ENCODE peak calls at places on chromosomes 12 and 14, in nine cellular contexts. Y is mammary epithelial cell, U is heart left ventricle, E is lower lobe of right lung, W is Peyer's patch, T is astrocyte of the spinal cord, J is kidney, X is A549, O is SK-N-SH. C is an unnamed sample.

GRCh38 chr12:51364026-51364425 is 17.5 kb upstream of the CELA1 start:
- DNase-seq in T (no peak), Y (no peak), U (no peak), J (no peak), E (no peak), W (no peak), X (no peak), O (no peak), C (no peak)

GRCh38 chr14:96481731-96482314 is 20.4 kb upstream of the PAPOLA start:
- DNase-seq in U (no peak), Y (no peak), J (no peak), T (no peak), X (no peak), O (no peak), W (no peak), E (no peak), C (no peak)

GRCh38 chr14:29262979-29263378 is 496.4 kb downstream of the FOXG1 start:
- DNase-seq in Y (no peak), E (no peak), U (no peak), X (no peak), O (no peak), J (no peak), W (no peak), T (no peak), C (no peak)

GRCh38 chr12:76641073-76641472 is 81.5 kb upstream of the OSBPL8 start:
- DNase-seq in Y (no peak), U (no peak), J (no peak), T (no peak), X (no peak), O (no peak), W (no peak), E (no peak), C (no peak)

GRCh38 chr12:132539016-132539773 is 49.2 kb downstream of the FBRSL1 start:
- DNase-seq in W (no peak), O (no peak), X (no peak), U (no peak), E (no peak), J (no peak), T (no peak), Y (no peak), C (no peak)

GRCh38 chr14:101032433-101032832 is 128.9 kb upstream of the RTL1 start:
- DNase-seq in Y (no peak), E (no peak), U (no peak), O (no peak), J (peak; percentile 19), W (no peak), X (no peak), T (no peak), C (no peak)

GRCh38 chr14:45135181-45135580 is 549 bp upstream of the FANCM start:
- DNase-seq in E (no peak), Y (no peak), O (no peak), T (peak; percentile 67), J (no peak), X (no peak), W (no peak), U (no peak), C (peak; percentile 27)

GRCh38 chr12:102948941-102949352 is 8.5 kb upstream of the ASCL1 start:
- DNase-seq in W (peak; percentile 62), T (peak; percentile 41), J (no peak), U (peak; percentile 26), X (peak; percentile 47), Y (no peak), E (no peak), O (peak; percentile 61), C (peak; percentile 42)

GRCh38 chr14:97379091-97379531 is 581.9 kb downstream of the VRK1 start:
- DNase-seq in O (no peak), J (no peak), X (no peak), E (no peak), U (no peak), T (no peak), W (peak; percentile 20), Y (no peak), C (no peak)

GRCh38 chr12:11836282-11836963 is 186.9 kb downstream of the ETV6 start:
- DNase-seq in E (peak; percentile 77), Y (no peak), O (no peak), W (peak; percentile 85), J (no peak), X (no peak), U (peak; percentile 53), T (no peak), C (no peak)

GRCh38 chr12:101935769-101936741 is 58.7 kb downstream of the DRAM1 start:
- DNase-seq in J (peak; percentile 64), U (peak; percentile 70), T (peak; percentile 86), O (no peak), Y (peak; percentile 96), X (no peak), E (no peak), W (no peak), C (peak; percentile 91)

GRCh38 chr14:74501135-74501614 is 7.6 kb downstream of the ISCA2 start:
- DNase-seq in E (peak; percentile 83), U (peak; percentile 80), O (peak; percentile 87), J (no peak), X (peak; percentile 49), W (no peak), T (peak; percentile 83), Y (peak; percentile 66), C (peak; percentile 63)

GRCh38 chr12:106773286-106773685 is 1.2 kb upstream of the RIC8B start:
- DNase-seq in T (no peak), O (peak; percentile 30), Y (no peak), J (no peak), E (no peak), W (no peak), X (no peak), U (no peak), C (no peak)

GRCh38 chr14:75335588-75335987 is 57.0 kb downstream of the FOS start:
- DNase-seq in T (no peak), U (no peak), W (no peak), X (no peak), O (no peak), E (no peak), J (no peak), Y (no peak), C (no peak)

GRCh38 chr12:6903712-6904111 is 910 bp upstream of the LRRC23 start:
- DNase-seq in X (no peak), O (no peak), W (no peak), E (no peak), Y (no peak), T (no peak), J (no peak), U (no peak), C (no peak)

GRCh38 chr14:35549551-35549950 is 15.6 kb downstream of the INSM2 start:
- DNase-seq in O (no peak), E (no peak), J (no peak), Y (no peak), X (no peak), T (no peak), W (no peak), U (no peak), C (no peak)

GRCh38 chr12:16618256-16618655 is 12.3 kb upstream of the LMO3 start:
- DNase-seq in Y (peak; percentile 8), E (no peak), X (no peak), U (no peak), J (no peak), W (no peak), T (no peak), O (no peak), C (no peak)

DNA sequence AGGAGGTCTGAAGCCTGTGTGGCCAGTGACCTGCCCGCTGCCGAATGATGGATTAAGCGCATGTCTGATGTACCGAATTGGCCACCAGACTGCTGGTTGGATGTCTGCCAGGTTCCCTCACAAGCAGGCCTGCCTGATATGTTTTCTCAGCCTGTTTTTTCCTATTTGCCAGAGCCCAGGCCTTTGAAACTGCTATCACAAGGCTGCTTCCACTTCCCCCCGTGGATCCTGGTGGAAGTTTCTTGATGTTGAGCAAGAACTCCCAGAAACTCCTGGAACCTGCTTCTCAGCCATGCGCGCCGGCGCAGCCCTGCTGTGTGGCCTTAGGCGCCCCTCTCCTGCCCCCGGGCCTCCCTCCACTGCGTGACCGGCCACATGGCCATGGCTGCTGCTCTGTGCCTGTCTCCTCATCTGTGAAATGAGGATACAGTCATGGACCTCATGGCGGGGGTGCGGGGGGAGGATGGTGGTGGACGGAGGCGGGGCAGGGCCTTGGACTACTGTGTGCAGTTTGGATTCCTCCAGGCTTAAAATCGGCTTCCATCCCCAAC is 56.6 kb downstream of the CALM1 start:
- DNase-seq in W (no peak), U (peak; percentile 52), O (peak; percentile 67), E (no peak), T (peak; percentile 16), Y (no peak), X (no peak), J (peak; percentile 87), C (no peak)
- TF ChIP-seq CTCF in W (no peak), U (no peak), O (no peak), E (no peak), T (no peak), Y (no peak), X (no peak), J (no peak), C (no peak)

GRCh38 chr14:61179776-61180398 is 101.3 kb downstream of the TMEM30B start:
- DNase-seq in Y (no peak), X (no peak), E (no peak), T (peak; percentile 60), O (no peak), U (no peak), J (no peak), W (no peak), C (no peak)
- TF ChIP-seq CTCF in Y (no peak), X (no peak), E (no peak), T (no peak), O (no peak), U (no peak), J (no peak), W (no peak), C (no peak)

GRCh38 chr14:72554994-72555608 is 338.8 kb downstream of the DPF3 start:
- DNase-seq in J (no peak), U (no peak), X (no peak), W (no peak), O (no peak), E (no peak), Y (no peak), T (no peak), C (no peak)
- TF ChIP-seq CTCF in J (no peak), U (no peak), X (no peak), W (no peak), O (peak; percentile 8), E (no peak), Y (no peak), T (no peak), C (no peak)

DNA sequence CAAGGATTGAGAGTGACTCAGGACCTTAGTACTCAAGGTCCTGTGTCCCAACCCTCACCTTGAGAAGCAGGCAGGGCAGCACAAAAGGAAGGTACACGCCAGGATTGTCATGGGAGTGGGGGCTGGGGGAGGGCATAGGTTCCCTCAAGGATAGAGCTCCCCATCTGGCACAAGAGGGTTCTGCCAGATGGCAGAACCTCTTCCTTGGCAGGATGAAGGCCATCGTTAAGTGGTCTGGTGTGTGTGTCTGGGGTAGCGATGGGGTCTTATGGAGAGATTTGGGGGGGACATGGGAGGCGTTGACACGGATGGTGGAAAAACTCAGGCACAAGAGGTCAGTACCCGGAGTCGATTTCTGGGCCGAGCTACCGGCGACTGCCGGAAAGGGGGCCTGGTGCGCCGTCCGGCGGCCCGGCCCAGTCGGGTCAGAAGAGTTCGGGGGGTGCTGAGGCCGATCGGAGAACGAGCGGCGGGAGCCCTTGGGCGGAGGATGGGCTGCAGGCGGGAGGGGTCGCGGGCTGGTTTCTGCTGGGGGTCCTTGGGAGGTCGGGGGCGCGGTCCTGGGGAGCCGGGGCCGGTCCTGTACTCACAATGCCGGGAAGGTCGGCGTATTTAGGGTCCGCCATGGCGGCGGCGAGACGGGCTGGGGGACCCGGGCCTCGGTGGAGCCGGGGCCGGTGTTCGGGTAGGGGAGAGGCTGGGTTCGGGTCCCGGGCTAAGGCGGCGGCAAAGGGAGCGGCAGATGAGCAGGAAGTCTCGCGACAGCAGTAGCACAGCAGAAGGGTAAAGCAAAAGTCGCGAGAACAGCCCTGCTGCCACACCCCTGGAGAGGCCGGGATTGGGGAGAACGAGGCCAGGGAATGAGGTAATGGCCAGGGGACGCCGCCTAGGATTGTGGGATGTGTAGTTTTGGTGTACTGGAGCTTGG is at the start of gene DCTN2:
- DNase-seq in J (peak; percentile 98), O (peak; percentile 97), E (peak; percentile 96), Y (peak; percentile 95), X (peak; percentile 99), T (peak; percentile 95), W (peak; percentile 95), U (peak; percentile 97), C (peak; percentile 98)
- TF ChIP-seq CTCF in J (no peak), O (peak; percentile 25), E (no peak), Y (no peak), X (no peak), T (peak; percentile 15), W (peak; percentile 26), U (no peak), C (peak; percentile 18)

C was measured in MCF 10A.